ENCODE peak calls at places on chromosomes 1 and 21, in five cellular contexts. One of them, this sample, is unnamed.

GRCh38 chr21:14533555-14534400 is 12.3 kb downstream of the SAMSN1 start:
- DNase-seq in OCI-LY7: no peak
- DNase-seq in GM23338: no peak
- DNase-seq in PC-3: peak; percentile 94
- DNase-seq in hepatocyte: no peak
- DNase-seq in this sample: peak; percentile 39

GRCh38 chr1:29628190-29628589 is 391.9 kb downstream of the PTPRU start:
- DNase-seq in OCI-LY7: no peak
- DNase-seq in GM23338: no peak
- DNase-seq in PC-3: no peak
- DNase-seq in hepatocyte: no peak
- DNase-seq in this sample: no peak

GRCh38 chr1:3483801-3484444 is 29.5 kb downstream of the ARHGEF16 start:
- DNase-seq in OCI-LY7: peak; percentile 39
- DNase-seq in hepatocyte: peak; percentile 68
- DNase-seq in GM23338: peak; percentile 91
- DNase-seq in PC-3: peak; percentile 69
- DNase-seq in this sample: no peak

GRCh38 chr1:24708938-24709337 is 36.3 kb upstream of the CLIC4 start:
- DNase-seq in OCI-LY7: peak; percentile 31
- DNase-seq in GM23338: no peak
- DNase-seq in PC-3: no peak
- DNase-seq in hepatocyte: no peak
- DNase-seq in this sample: no peak

GRCh38 chr1:31036749-31037500 is 28.6 kb downstream of the PUM1 start:
- DNase-seq in hepatocyte: no peak
- DNase-seq in OCI-LY7: no peak
- DNase-seq in GM23338: no peak
- DNase-seq in PC-3: no peak
- DNase-seq in this sample: no peak

GRCh38 chr1:7393141-7393540 is 378.0 kb upstream of the VAMP3 start:
- DNase-seq in PC-3: no peak
- DNase-seq in GM23338: no peak
- DNase-seq in hepatocyte: no peak
- DNase-seq in OCI-LY7: no peak
- DNase-seq in this sample: no peak

GRCh38 chr1:37410080-37410479 is 64.3 kb upstream of the ZC3H12A start:
- DNase-seq in hepatocyte: no peak
- DNase-seq in GM23338: peak; percentile 37
- DNase-seq in OCI-LY7: no peak
- DNase-seq in PC-3: no peak
- DNase-seq in this sample: no peak

GRCh38 chr1:199173356-199173755 is 534.5 kb downstream of the PTPRC start:
- DNase-seq in hepatocyte: no peak
- DNase-seq in OCI-LY7: no peak
- DNase-seq in PC-3: no peak
- DNase-seq in GM23338: no peak
- DNase-seq in this sample: no peak

GRCh38 chr1:29802181-29803068 is 566.1 kb downstream of the PTPRU start:
- DNase-seq in hepatocyte: no peak
- DNase-seq in PC-3: no peak
- DNase-seq in OCI-LY7: no peak
- DNase-seq in GM23338: no peak
- DNase-seq in this sample: no peak

GRCh38 chr1:3450983-3451382 is 3.5 kb upstream of the ARHGEF16 start:
- DNase-seq in PC-3: no peak
- DNase-seq in GM23338: no peak
- DNase-seq in OCI-LY7: no peak
- DNase-seq in hepatocyte: no peak
- DNase-seq in this sample: no peak

GRCh38 chr1:156958247-156958714 is 37.8 kb downstream of the LRRC71 start:
- DNase-seq in hepatocyte: no peak
- DNase-seq in PC-3: peak; percentile 52
- DNase-seq in OCI-LY7: no peak
- DNase-seq in GM23338: no peak
- DNase-seq in this sample: peak; percentile 75

GRCh38 chr21:15775291-15775690 is 45.5 kb downstream of the USP25 start:
- DNase-seq in GM23338: peak; percentile 30
- DNase-seq in hepatocyte: no peak
- DNase-seq in PC-3: no peak
- DNase-seq in OCI-LY7: no peak
- DNase-seq in this sample: no peak
- H3K9me2 ChIP-seq in GM23338: no peaks in the 10 kb centered on the region
- H3K9me2 ChIP-seq in hepatocyte: no peaks in the 10 kb centered on the region
- H3K9me2 ChIP-seq in PC-3: no peaks in the 10 kb centered on the region
- H3K9me2 ChIP-seq in OCI-LY7: no peaks in the 10 kb centered on the region
- H3K9me2 ChIP-seq in this sample: no peaks in the 10 kb centered on the region

GRCh38 chr1:47764461-47765046 is 232.6 kb downstream of the TRABD2B start:
- DNase-seq in hepatocyte: no peak
- DNase-seq in OCI-LY7: no peak
- DNase-seq in GM23338: no peak
- DNase-seq in PC-3: no peak
- DNase-seq in this sample: no peak

GRCh38 chr1:47767741-47768100 is 229.5 kb downstream of the TRABD2B start:
- DNase-seq in OCI-LY7: no peak
- DNase-seq in GM23338: no peak
- DNase-seq in hepatocyte: no peak
- DNase-seq in PC-3: no peak
- DNase-seq in this sample: no peak

GRCh38 chr1:47766832-47767740 is 230.1 kb downstream of the TRABD2B start:
- DNase-seq in PC-3: no peak
- DNase-seq in OCI-LY7: no peak
- DNase-seq in GM23338: no peak
- DNase-seq in hepatocyte: peak; percentile 28
- DNase-seq in this sample: no peak

GRCh38 chr1:47765236-47765635 is 231.9 kb downstream of the TRABD2B start:
- DNase-seq in GM23338: no peak
- DNase-seq in hepatocyte: no peak
- DNase-seq in PC-3: no peak
- DNase-seq in OCI-LY7: no peak
- DNase-seq in this sample: no peak

DNA sequence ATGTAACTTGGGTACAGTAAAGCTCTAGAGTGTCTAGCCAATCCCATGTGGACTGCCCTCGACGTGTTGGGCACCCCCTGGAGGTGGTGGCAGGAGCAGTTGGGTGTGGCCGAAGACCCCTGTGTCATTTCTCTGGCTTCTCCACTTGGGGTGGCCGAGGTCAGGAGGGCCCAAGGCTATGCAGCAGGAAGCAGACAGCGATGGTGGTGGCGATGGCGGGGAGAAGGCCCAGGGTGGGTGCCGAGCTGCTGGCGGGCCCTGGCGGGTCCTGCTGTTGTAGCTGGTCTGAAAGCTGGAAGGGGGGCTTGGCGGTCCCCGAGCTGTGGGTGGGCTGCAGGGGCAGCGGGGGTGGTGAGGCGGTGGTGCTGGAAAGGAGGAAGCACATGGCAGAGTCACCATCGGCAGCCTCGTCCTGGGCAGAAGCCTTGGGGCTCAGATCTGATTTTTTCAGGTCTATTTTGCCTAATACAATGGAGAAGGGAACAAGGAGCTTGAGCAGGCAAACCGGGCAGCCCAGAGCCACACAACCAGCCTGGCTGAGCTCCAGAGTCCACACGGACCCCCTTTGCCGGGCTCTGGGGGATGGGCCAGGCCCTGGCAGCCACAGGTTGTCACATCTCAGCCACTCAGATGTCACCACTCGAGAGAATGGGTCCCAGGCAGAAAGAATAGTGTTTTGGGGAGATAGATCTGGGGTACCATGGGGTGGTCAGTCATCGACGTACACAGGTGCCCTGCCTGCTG is 231.3 kb downstream of the TRABD2B start:
- DNase-seq in OCI-LY7: no peak
- DNase-seq in hepatocyte: no peak
- DNase-seq in PC-3: no peak
- DNase-seq in GM23338: peak; percentile 17
- DNase-seq in this sample: no peak
- H3K9me2 ChIP-seq in OCI-LY7: no peaks in the 10 kb centered on the region
- H3K9me2 ChIP-seq in hepatocyte: no peaks in the 10 kb centered on the region
- H3K9me2 ChIP-seq in PC-3: no peaks in the 10 kb centered on the region
- H3K9me2 ChIP-seq in GM23338: no peaks in the 10 kb centered on the region
- H3K9me2 ChIP-seq in this sample: no peaks in the 10 kb centered on the region

DNA sequence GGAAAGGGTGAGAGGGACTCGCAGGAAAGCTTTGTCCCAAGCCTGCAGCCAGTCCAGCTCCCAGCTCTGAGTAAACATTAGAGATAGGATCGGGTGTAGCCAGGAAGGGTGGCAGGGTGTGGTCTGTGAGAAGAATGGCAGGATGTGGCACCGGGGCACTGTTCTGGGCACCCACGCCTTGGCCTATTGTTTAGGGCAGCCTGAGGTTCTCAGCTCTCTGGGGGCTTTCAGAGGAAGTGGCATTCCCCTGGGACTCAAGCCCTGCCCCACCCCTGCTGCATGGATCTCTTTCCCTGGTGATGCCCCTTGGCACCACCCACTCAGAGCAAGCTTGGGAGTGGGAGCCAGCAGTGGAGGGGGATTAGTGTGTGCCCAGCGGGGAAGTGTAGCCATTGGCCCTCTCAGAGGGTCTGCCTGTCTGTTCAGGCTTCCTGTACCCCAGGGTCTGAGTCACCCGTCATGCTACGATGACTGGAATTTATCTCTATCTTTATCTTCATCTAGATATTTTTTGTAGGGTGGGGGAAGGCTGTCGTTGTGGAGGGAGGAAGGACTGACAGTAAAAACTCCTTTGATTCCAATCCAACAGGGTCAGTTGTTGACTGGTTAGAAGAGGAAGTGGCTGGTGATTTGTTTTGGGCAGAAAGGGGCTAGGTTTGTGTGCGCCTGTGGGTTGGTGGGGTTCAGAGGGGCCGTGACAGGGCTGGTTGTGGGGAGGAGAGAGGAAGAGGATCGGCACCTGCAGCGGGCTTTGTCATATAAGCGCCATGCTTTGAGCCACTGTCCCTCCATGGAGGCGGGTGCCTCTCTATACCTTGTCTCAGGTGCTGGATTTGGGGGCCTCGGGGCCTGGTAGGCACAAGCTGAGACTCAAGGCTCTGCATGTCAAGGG is 31.7 kb downstream of the SOX13 start:
- DNase-seq in OCI-LY7: peak; percentile 20
- DNase-seq in GM23338: no peak
- DNase-seq in PC-3: peak; percentile 96
- DNase-seq in hepatocyte: no peak
- DNase-seq in this sample: peak; percentile 88
- H3K9me2 ChIP-seq in OCI-LY7: no peaks in the 10 kb centered on the region
- H3K9me2 ChIP-seq in GM23338: no peaks in the 10 kb centered on the region
- H3K9me2 ChIP-seq in PC-3: no peaks in the 10 kb centered on the region
- H3K9me2 ChIP-seq in hepatocyte: no peaks in the 10 kb centered on the region
- H3K9me2 ChIP-seq in this sample: no peaks in the 10 kb centered on the region

GRCh38 chr21:38645282-38645681 is 147.0 kb upstream of the ERG start:
- DNase-seq in GM23338: no peak
- DNase-seq in hepatocyte: no peak
- DNase-seq in PC-3: peak; percentile 76
- DNase-seq in OCI-LY7: no peak
- DNase-seq in this sample: no peak
- H3K9me2 ChIP-seq in GM23338: no peaks in the 10 kb centered on the region
- H3K9me2 ChIP-seq in hepatocyte: no peaks in the 10 kb centered on the region
- H3K9me2 ChIP-seq in PC-3: no peaks in the 10 kb centered on the region
- H3K9me2 ChIP-seq in OCI-LY7: no peaks in the 10 kb centered on the region
- H3K9me2 ChIP-seq in this sample: no peaks in the 10 kb centered on the region

GRCh38 chr1:33825506-33825905 is 38.4 kb upstream of the HMGB4 start:
- DNase-seq in OCI-LY7: no peak
- DNase-seq in PC-3: no peak
- DNase-seq in hepatocyte: no peak
- DNase-seq in GM23338: no peak
- DNase-seq in this sample: no peak
- H3K9me2 ChIP-seq in OCI-LY7: no peaks in the 10 kb centered on the region
- H3K9me2 ChIP-seq in PC-3: no peaks in the 10 kb centered on the region
- H3K9me2 ChIP-seq in hepatocyte: no peaks in the 10 kb centered on the region
- H3K9me2 ChIP-seq in GM23338: peaks cover 4% of the 10 kb centered on the region
- H3K9me2 ChIP-seq in this sample: no peaks in the 10 kb centered on the region

GRCh38 chr1:149936992-149937705 is 470 bp upstream of the MTMR11 start:
- DNase-seq in PC-3: peak; percentile 96
- DNase-seq in OCI-LY7: no peak
- DNase-seq in hepatocyte: peak; percentile 80
- DNase-seq in GM23338: peak; percentile 54
- DNase-seq in this sample: peak; percentile 92

GRCh38 chr1:149934326-149934725 is 2.4 kb downstream of the MTMR11 start:
- DNase-seq in PC-3: no peak
- DNase-seq in GM23338: no peak
- DNase-seq in OCI-LY7: no peak
- DNase-seq in hepatocyte: no peak
- DNase-seq in this sample: no peak

GRCh38 chr1:149933208-149933607 is 3.5 kb downstream of the MTMR11 start:
- DNase-seq in hepatocyte: no peak
- DNase-seq in GM23338: no peak
- DNase-seq in OCI-LY7: no peak
- DNase-seq in PC-3: no peak
- DNase-seq in this sample: no peak

GRCh38 chr1:149937779-149938178 is 1.1 kb upstream of the MTMR11 start:
- DNase-seq in OCI-LY7: no peak
- DNase-seq in PC-3: peak; percentile 19
- DNase-seq in GM23338: no peak
- DNase-seq in hepatocyte: peak; percentile 25
- DNase-seq in this sample: peak; percentile 7

DNA sequence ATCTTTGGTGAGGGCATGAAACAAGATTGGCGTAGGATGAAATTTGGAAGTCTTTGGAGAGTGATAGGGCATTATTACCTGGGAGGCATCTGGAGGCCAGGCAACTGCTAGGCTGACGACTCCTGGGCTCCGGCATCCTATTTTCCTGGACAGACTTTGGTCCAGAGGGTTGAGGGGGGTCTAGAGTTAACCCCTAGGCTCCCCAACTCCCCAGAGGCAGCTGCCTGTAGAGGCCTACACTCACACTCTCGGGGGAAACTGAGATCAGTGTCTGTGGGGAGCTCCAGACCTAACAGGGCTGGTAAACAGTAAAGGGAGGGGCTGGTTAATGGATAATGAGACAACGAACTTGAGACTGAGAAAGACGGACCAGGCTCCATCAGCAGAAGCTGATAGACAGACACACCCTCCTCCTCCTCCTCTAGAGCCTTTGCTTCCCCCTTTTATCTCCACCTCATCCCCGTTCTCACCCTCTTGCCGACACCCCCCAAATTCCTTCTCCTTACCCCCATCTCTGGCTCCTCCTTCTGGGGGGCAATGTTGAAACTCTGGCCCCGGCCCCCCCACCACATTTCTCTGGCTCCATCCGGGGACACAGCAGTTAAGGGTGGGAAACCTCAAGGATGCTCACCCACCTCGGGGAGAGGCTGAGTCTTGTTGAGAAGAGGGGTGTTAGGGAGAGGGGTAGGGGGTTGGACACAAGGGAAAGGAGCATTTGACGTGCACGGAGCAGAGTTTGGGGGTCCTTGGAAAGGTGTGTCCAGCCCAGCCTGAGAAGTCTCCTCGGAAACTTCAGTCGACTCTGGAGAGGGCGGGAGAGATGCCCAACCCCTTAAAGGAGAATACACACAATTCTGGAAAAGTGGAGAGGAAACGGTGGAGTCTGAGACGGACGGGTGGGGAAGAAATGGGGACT is at the start of gene MTMR11:
- DNase-seq in hepatocyte: peak; percentile 73
- DNase-seq in GM23338: peak; percentile 62
- DNase-seq in PC-3: peak; percentile 69
- DNase-seq in OCI-LY7: no peak
- DNase-seq in this sample: peak; percentile 30
- H3K9me2 ChIP-seq in hepatocyte: no peaks in the 10 kb centered on the region
- H3K9me2 ChIP-seq in GM23338: no peaks in the 10 kb centered on the region
- H3K9me2 ChIP-seq in PC-3: no peaks in the 10 kb centered on the region
- H3K9me2 ChIP-seq in OCI-LY7: no peaks in the 10 kb centered on the region
- H3K9me2 ChIP-seq in this sample: no peaks in the 10 kb centered on the region

This sample was measured in PC-9.